ENCODE peak calls at places on chromosomes 2 and 18, in seven cellular contexts. A is DND-41, Y is body of pancreas, W is suprapubic skin, O is left ventricle myocardium inferior, J is HepG2, M is prostate gland. P is an unnamed sample.

GRCh38 chr2:162301151-162301804 is 17.2 kb downstream of the IFIH1 start:
- DNase-seq in O (no peak), W (no peak), Y (peak; percentile 48), M (peak; percentile 19), J (peak; percentile 62), A (peak; percentile 45), P (no peak)

GRCh38 chr2:19150726-19151125 is 207.7 kb downstream of the OSR1 start:
- DNase-seq in Y (no peak), A (no peak), J (no peak), O (no peak), W (no peak), M (no peak), P (no peak)

GRCh38 chr2:23603156-23603555 is 218.2 kb downstream of the KLHL29 start:
- DNase-seq in A (no peak), M (no peak), W (no peak), O (no peak), Y (no peak), J (no peak), P (no peak)

GRCh38 chr2:180664507-180664906 is 315.9 kb upstream of the UBE2E3 start:
- DNase-seq in O (no peak), Y (no peak), M (no peak), A (no peak), J (no peak), W (no peak), P (no peak)

GRCh38 chr18:54717673-54718435 is 110.4 kb upstream of the RAB27B start:
- DNase-seq in O (no peak), W (no peak), Y (no peak), A (peak; percentile 74), M (no peak), J (no peak), P (no peak)

GRCh38 chr18:44943201-44943881 is 262.7 kb downstream of the SETBP1 start:
- DNase-seq in M (no peak), J (no peak), O (no peak), A (no peak), Y (no peak), W (no peak), P (no peak)

GRCh38 chr2:191202209-191202721 is 42.9 kb upstream of the MYO1B start:
- DNase-seq in O (no peak), Y (no peak), M (no peak), J (no peak), A (no peak), W (no peak), P (no peak)

GRCh38 chr2:191038241-191038725 is 24.3 kb upstream of the STAT1 start:
- DNase-seq in W (no peak), Y (no peak), O (no peak), J (no peak), A (peak; percentile 32), M (no peak), P (no peak)

GRCh38 chr2:27716301-27717069 is 52.8 kb downstream of the SLC4A1AP start:
- DNase-seq in O (no peak), J (no peak), M (no peak), Y (no peak), W (no peak), A (no peak), P (no peak)
- H3K4me3 ChIP-seq in O (peak overlapping the region; percentile 66), J (peak overlapping the region; percentile 74), M (no peak overlapping the region), Y (no peak overlapping the region), W (no peak overlapping the region), A (no peak overlapping the region), P (no peak overlapping the region)

GRCh38 chr2:16612490-16612889 is 53.1 kb downstream of the CYRIA start:
- DNase-seq in Y (no peak), M (no peak), J (no peak), A (no peak), O (no peak), W (no peak), P (no peak)
- H3K4me1 ChIP-seq in Y (peaks cover 16% of the 10 kb centered on the region), M (peaks cover 7% of the 10 kb centered on the region), J (peaks cover 4% of the 10 kb centered on the region), A (peaks cover 7% of the 10 kb centered on the region), O (peaks cover 60% of the 10 kb centered on the region), W (peaks cover 16% of the 10 kb centered on the region), P (no peaks in the 10 kb centered on the region)

GRCh38 chr18:70600225-70600925 is 311.5 kb downstream of the SOCS6 start:
- DNase-seq in O (no peak), M (no peak), J (no peak), A (no peak), W (no peak), Y (no peak), P (no peak)
- H3K9me3 ChIP-seq in O (no peaks in the 10 kb centered on the region), M (no peaks in the 10 kb centered on the region), J (no peaks in the 10 kb centered on the region), A (no peaks in the 10 kb centered on the region), W (no peaks in the 10 kb centered on the region), Y (no peaks in the 10 kb centered on the region), P (no peaks in the 10 kb centered on the region)

DNA sequence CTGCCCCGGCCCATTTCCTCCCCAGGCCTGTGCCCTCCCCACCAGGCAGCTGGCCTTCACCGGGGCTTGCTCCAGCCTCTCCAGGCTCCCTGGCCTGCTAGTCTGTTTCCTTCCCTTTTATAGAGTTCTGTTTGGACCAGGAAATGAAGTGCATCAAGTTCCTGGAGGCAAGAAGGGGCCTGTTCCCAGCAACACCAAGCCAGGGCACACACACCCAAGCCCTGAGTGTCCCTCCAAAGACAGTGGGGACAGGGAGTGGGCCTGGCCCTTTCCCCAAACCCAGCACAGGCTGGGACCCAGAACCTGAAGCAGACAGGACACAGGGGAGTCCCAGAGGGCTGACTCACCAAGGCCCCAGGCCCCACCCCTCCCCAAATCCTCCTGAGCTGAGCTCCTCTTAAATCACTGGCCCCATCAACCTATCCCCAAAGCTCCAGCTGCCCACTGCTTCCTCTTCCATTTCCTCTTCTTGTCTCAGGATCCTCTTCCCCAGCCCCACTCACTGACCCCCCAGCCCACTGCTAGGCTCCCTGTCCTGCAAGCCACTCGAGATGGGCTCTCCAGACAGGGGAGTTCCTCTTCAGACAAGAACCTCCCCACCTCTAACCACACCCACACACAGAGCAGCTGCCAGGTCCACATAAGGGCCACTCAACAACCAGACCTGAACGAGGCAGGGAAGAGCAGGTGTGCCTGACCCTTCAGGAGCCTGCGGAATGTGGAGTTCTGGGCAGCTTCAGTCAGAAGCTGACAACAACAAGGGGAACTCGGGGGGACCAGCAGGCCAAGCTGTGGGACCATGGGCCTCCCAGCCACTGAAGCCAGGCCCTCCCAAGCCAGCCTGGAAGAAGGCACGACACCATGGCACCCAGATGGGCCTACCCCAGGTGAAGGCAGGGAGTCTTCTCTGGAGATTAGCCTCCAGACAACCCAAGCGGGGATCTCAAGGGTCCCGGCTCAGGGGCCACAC is 74.2 kb downstream of the TNS1 start:
- DNase-seq in J (no peak), M (peak; percentile 72), W (no peak), Y (no peak), O (peak; percentile 44), A (no peak), P (no peak)
- H3K4me3 ChIP-seq in J (no peak overlapping the region), M (no peak overlapping the region), W (no peak overlapping the region), Y (no peak overlapping the region), O (peak overlapping the region; percentile 42), A (no peak overlapping the region), P (no peak overlapping the region)

DNA sequence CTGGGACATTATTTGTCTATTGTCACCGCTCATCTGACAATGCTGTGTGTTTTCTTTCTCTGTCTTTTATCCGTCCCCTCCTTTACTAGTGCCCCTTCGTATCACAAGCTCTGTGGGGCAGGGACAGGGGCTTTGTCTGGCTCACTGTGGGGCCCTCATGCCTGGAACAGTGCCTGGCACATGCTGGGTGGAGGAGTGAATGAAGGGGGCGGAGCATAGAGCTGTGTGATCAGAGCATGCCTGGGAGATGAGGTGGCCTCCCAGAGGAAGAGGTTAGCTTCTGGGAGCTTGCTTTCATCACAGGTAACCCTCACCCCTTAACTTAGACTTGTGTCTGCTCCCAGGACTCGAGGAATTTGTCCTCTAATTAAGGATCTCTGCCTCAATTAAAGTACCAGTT is 16.4 kb downstream of the MTCL1 start:
- DNase-seq in Y (no peak), J (peak; percentile 41), O (no peak), M (no peak), W (no peak), A (no peak), P (no peak)
- H3K4me1 ChIP-seq in Y (peaks cover 34% of the 10 kb centered on the region), J (peaks cover 23% of the 10 kb centered on the region), O (no peaks in the 10 kb centered on the region), M (no peaks in the 10 kb centered on the region), W (no peaks in the 10 kb centered on the region), A (no peaks in the 10 kb centered on the region), P (peaks cover 12% of the 10 kb centered on the region)

GRCh38 chr2:169849710-169850109 is 22.5 kb downstream of the UBR3 start:
- DNase-seq in O (no peak), Y (no peak), M (no peak), W (no peak), J (no peak), A (peak; percentile 51), P (no peak)

GRCh38 chr2:169853041-169853668 is 25.9 kb downstream of the UBR3 start:
- DNase-seq in M (no peak), Y (no peak), W (no peak), O (no peak), J (no peak), A (no peak), P (no peak)
- H3K9me3 ChIP-seq in M (no peaks in the 10 kb centered on the region), Y (no peaks in the 10 kb centered on the region), W (no peaks in the 10 kb centered on the region), O (no peaks in the 10 kb centered on the region), J (no peaks in the 10 kb centered on the region), A (no peaks in the 10 kb centered on the region), P (no peaks in the 10 kb centered on the region)

DNA sequence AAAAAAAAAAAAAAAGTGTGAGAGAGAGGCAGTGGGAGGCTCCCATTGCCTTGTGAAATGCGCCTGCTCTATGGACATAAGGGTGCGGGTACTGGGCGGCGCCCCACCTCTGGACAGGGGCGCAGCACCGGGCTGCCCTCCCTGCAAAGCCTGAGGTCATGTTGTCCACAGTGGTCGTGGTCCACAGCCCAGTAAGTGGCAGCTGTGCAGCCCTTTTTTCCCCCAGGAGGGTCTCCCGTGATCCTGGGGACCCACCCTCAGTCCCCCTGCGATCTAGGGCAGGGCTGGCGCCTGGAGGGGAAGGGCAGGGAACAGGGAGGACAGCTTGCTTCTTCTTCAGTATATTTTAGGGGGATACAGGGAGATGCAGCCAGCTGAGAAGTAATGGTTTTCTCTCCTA is 37.9 kb downstream of the LPIN1 start:
- DNase-seq in W (no peak), J (no peak), M (no peak), Y (no peak), A (no peak), O (no peak), P (no peak)
- H3K4me3 ChIP-seq in W (no peak overlapping the region), J (no peak overlapping the region), M (no peak overlapping the region), Y (no peak overlapping the region), A (no peak overlapping the region), O (peak overlapping the region; percentile 61), P (no peak overlapping the region)

GRCh38 chr2:226763320-226763719 is 36.3 kb downstream of the IRS1 start:
- DNase-seq in Y (no peak), A (no peak), W (no peak), M (no peak), O (no peak), J (no peak), P (no peak)
- H3K4me1 ChIP-seq in Y (peaks cover 26% of the 10 kb centered on the region), A (no peaks in the 10 kb centered on the region), W (peaks cover 13% of the 10 kb centered on the region), M (no peaks in the 10 kb centered on the region), O (peaks cover 90% of the 10 kb centered on the region), J (peaks cover 36% of the 10 kb centered on the region), P (no peaks in the 10 kb centered on the region)